ENCODE peak calls at places on chromosomes 13 and 19, in eight cellular contexts. Y is CD8-positive, alpha-beta T cell; I is heart right ventricle; Z is GM12878; C is AG04450; W is pancreas; T is psoas muscle; V is OCI-LY7. O is an unnamed sample.

GRCh38 chr13:35768551-35768950 is 292.1 kb upstream of the MAB21L1 start:
- DNase-seq in Z (no peak), W (no peak), C (no peak), I (no peak), V (no peak), Y (no peak), T (no peak), O (peak)

GRCh38 chr19:50933640-50934039 is 19.2 kb downstream of the KLK5 start:
- DNase-seq in I (no peak), Z (no peak), Y (no peak), W (no peak), C (no peak), V (no peak), T (no peak), O (no peak)

GRCh38 chr19:11300811-11301120 is 4.8 kb downstream of the TSPAN16 start:
- DNase-seq in Z (no peak), V (no peak), Y (no peak), I (no peak), C (no peak), T (no peak), W (no peak), O (no peak)

GRCh38 chr13:112057736-112058518 is 9.0 kb upstream of the SOX1 start:
- DNase-seq in I (no peak), W (no peak), Z (no peak), C (no peak), Y (no peak), V (no peak), T (no peak), O (no peak)

GRCh38 chr13:28503182-28503980 is 8.5 kb upstream of the FLT1 start:
- DNase-seq in I (no peak), W (no peak), Z (no peak), V (no peak), C (no peak), Y (no peak), T (no peak), O (no peak)

GRCh38 chr19:16391301-16392055 is 66.9 kb downstream of the KLF2 start:
- DNase-seq in Y (no peak), T (peak), W (no peak), V (no peak), C (no peak), Z (no peak), I (no peak), O (no peak)

GRCh38 chr19:32357720-32358119 is 12.3 kb downstream of the ZNF507 start:
- DNase-seq in T (no peak), I (no peak), W (no peak), V (no peak), C (no peak), Y (no peak), Z (no peak), O (no peak)

GRCh38 chr13:94657167-94657566 is 55.2 kb downstream of the SOX21 start:
- DNase-seq in Y (no peak), T (no peak), C (no peak), V (no peak), I (no peak), W (no peak), Z (no peak), O (no peak)

GRCh38 chr19:53463263-53463662 is 4.3 kb upstream of the ZNF813 start:
- DNase-seq in Y (no peak), T (peak), W (no peak), I (peak), V (peak), C (no peak), Z (no peak), O (no peak)

GRCh38 chr13:49374585-49375290 is 69.1 kb downstream of the CAB39L start:
- DNase-seq in C (peak), Z (no peak), V (peak), I (no peak), Y (no peak), T (no peak), W (no peak), O (peak)

GRCh38 chr19:44808463-44809371 is at the start of gene BCAM:
- DNase-seq in I (peak), C (no peak), T (peak), V (no peak), Y (no peak), Z (no peak), W (peak), O (no peak)

GRCh38 chr19:45717983-45718650 is 12.6 kb downstream of the FBXO46 start:
- DNase-seq in Z (no peak), I (no peak), V (no peak), C (no peak), Y (no peak), W (peak), T (no peak), O (no peak)

GRCh38 chr19:49642488-49643035 is 553 bp downstream of the SCAF1 start:
- DNase-seq in Y (no peak), T (peak), Z (no peak), V (peak), I (no peak), C (no peak), W (no peak), O (no peak)

GRCh38 chr19:12772323-12772722 is 3.0 kb downstream of the HOOK2 start:
- DNase-seq in I (peak), Z (no peak), T (peak), W (no peak), C (no peak), V (no peak), Y (no peak), O (no peak)

GRCh38 chr13:26062853-26063444 is 11.1 kb upstream of the SHISA2 start:
- DNase-seq in C (no peak), V (peak), Z (no peak), I (no peak), T (no peak), Y (no peak), W (no peak), O (peak)

GRCh38 chr13:89574077-89574476 is 1773.4 kb upstream of the MIR17HG start:
- DNase-seq in W (no peak), C (no peak), T (no peak), V (no peak), I (no peak), Z (no peak), Y (no peak), O (no peak)

GRCh38 chr19:49932041-49932451 is 2.7 kb upstream of the NUP62 start:
- DNase-seq in Y (no peak), V (no peak), W (no peak), C (no peak), I (no peak), T (no peak), Z (no peak), O (no peak)

DNA sequence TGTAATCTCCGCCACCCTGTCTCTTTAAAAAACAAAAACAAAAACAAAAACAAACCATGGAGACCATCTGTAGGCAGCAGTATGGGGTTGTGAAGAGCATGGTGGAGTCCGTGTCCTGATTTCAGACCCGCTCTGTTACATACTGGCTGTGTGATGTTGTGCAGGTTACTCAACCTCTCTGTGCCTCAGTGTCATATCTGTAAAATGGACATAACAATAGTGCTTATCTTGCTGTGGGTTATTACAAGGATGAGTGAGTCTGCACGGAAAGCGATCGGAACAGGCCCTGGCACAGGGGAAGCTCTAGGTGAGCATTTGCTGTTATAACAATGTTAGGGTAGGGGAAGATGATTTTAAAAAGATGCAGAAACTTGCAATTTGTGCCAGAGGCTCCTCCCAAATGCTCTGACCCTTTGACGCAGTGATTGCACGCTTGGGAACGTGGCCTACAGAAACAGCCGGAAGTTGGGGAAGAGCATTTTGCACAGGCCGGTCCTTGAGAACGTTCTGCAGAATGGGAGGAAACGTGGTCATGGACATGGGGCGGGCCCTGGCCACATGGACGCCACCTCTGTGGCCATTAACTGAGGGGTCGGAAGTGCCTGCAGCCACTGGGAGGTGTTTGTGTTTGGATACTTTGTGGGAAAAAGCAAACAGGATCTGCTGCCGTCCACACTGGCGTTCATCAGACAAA is 15.7 kb upstream of the SELENOW start:
- DNase-seq in T (peak), V (no peak), W (no peak), Y (no peak), C (no peak), Z (no peak), I (peak), O (no peak)
- H3K4me3 ChIP-seq in T (no peak), V (no peak), W (no peak), Y (no peak), C (no peak), Z (no peak), I (no peak), O (no peak)

GRCh38 chr13:42270160-42270856 is 1.6 kb upstream of the AKAP11 start:
- DNase-seq in Y (no peak), W (no peak), Z (no peak), T (no peak), I (no peak), C (no peak), V (no peak), O (no peak)
- H3K4me3 ChIP-seq in Y (no peak), W (no peak), Z (peak), T (no peak), I (no peak), C (no peak), V (peak), O (no peak)

GRCh38 chr19:7885818-7886217 is 2.5 kb upstream of the LRRC8E start:
- DNase-seq in Y (no peak), C (no peak), Z (no peak), I (no peak), W (no peak), V (no peak), T (no peak), O (no peak)

GRCh38 chr19:7887408-7888144 is 734 bp upstream of the LRRC8E start:
- DNase-seq in Y (no peak), T (no peak), C (no peak), Z (no peak), W (no peak), V (no peak), I (no peak), O (no peak)

GRCh38 chr19:7888145-7888825 is at the start of gene LRRC8E:
- DNase-seq in Y (no peak), W (peak), I (no peak), V (no peak), Z (no peak), C (no peak), T (no peak), O (peak)

GRCh38 chr19:7883796-7884570 is 4.3 kb upstream of the LRRC8E start:
- DNase-seq in C (no peak), V (no peak), I (no peak), Z (no peak), W (no peak), T (no peak), Y (no peak), O (no peak)

GRCh38 chr19:7888826-7889217 is 512 bp downstream of the LRRC8E start:
- DNase-seq in Y (no peak), W (no peak), Z (no peak), I (no peak), C (no peak), T (no peak), V (no peak), O (no peak)
- H3K4me3 ChIP-seq in Y (no peak), W (peak), Z (no peak), I (peak), C (peak), T (peak), V (no peak), O (peak)

GRCh38 chr19:1766800-1767352 is 13.6 kb downstream of the ONECUT3 start:
- DNase-seq in W (peak), T (no peak), C (no peak), Y (no peak), Z (no peak), I (no peak), V (no peak), O (no peak)
- H3K4me3 ChIP-seq in W (no peak), T (no peak), C (no peak), Y (no peak), Z (no peak), I (no peak), V (no peak), O (no peak)

GRCh38 chr13:39415003-39415402 is 188.0 kb downstream of the LHFPL6 start:
- DNase-seq in Z (no peak), Y (no peak), I (no peak), T (no peak), V (no peak), C (no peak), W (no peak), O (peak)
- H3K4me3 ChIP-seq in Z (no peak), Y (no peak), I (peak), T (no peak), V (no peak), C (no peak), W (no peak), O (no peak)

DNA sequence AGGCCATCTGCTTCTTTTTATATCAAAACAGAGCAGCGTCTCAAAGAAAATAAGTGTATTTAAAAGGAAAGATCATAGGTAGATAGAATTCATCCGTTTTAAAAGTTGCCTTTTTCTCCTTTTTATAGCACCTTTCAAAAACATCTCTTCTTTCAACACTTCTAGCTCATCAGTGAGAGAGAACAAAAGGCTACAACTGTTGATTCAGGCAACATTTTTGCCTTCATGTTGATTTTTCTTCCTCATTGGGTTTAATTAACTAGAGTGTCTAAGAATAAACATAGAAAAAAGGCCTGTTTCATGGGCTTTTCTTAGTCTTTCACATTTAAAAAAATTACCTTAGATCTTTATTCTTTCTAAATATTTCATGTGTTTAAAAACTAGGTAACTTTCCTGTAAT is 13.6 kb downstream of the COL4A2 start:
- DNase-seq in I (no peak), Y (no peak), T (no peak), Z (no peak), V (no peak), C (no peak), W (no peak), O (no peak)
- H3K4me3 ChIP-seq in I (no peak), Y (no peak), T (no peak), Z (no peak), V (no peak), C (no peak), W (no peak), O (no peak)

O was measured in astrocyte of the cerebellum.